ENCODE peak calls at places on chromosomes 16 and 17, in five cellular contexts. S, L, V, Y and P are unnamed samples.

GRCh38 chr17:4893272-4893671 is 6.1 kb upstream of the C17orf107 start:
- DNase-seq in S (no peak), L (no peak), V (no peak), Y (no peak), P (no peak)

GRCh38 chr17:63519972-63520882 is 2.9 kb upstream of the KCNH6 start:
- DNase-seq in S (no peak), L (no peak), V (no peak), Y (peak), P (no peak)

GRCh38 chr16:2477327-2477726 is 2.4 kb downstream of the TBC1D24 start:
- DNase-seq in S (no peak), L (no peak), V (no peak), Y (no peak), P (no peak)

GRCh38 chr16:54270711-54271110 is 15.9 kb downstream of the IRX3 start:
- DNase-seq in S (no peak), L (no peak), V (no peak), Y (no peak), P (no peak)

GRCh38 chr17:10612957-10613744 is 44.0 kb downstream of the MYH3 start:
- DNase-seq in S (no peak), L (no peak), V (no peak), Y (no peak), P (no peak)

GRCh38 chr16:63663155-63663554 is 1458.7 kb downstream of the CDH11 start:
- DNase-seq in S (no peak), L (no peak), V (no peak), Y (no peak), P (no peak)

GRCh38 chr17:18257747-18258355 is 687 bp downstream of the FLII start:
- DNase-seq in S (peak), L (peak), V (no peak), Y (peak), P (peak)

GRCh38 chr17:81325057-81325973 is 30.2 kb upstream of the SLC38A10 start:
- DNase-seq in S (no peak), L (no peak), V (no peak), Y (no peak), P (no peak)

GRCh38 chr16:22813946-22814325 is at the start of gene HS3ST2:
- DNase-seq in S (peak), L (no peak), V (no peak), Y (no peak), P (peak)

GRCh38 chr17:29929006-29929543 is 953 bp downstream of the SSH2 start:
- DNase-seq in S (peak), L (peak), V (no peak), Y (no peak), P (peak)

GRCh38 chr16:11316331-11317015 is 28.8 kb upstream of the RMI2 start:
- DNase-seq in S (no peak), L (no peak), V (no peak), Y (no peak), P (no peak)

GRCh38 chr16:57783116-57783515 is 19.2 kb downstream of the KIFC3 start:
- DNase-seq in S (no peak), L (no peak), V (no peak), Y (no peak), P (no peak)

GRCh38 chr16:74936902-74937560 is 47.9 kb downstream of the WDR59 start:
- DNase-seq in S (peak), L (no peak), V (peak), Y (no peak), P (peak)

GRCh38 chr17:9363440-9364350 is 211.9 kb downstream of the STX8 start:
- DNase-seq in S (peak), L (no peak), V (no peak), Y (no peak), P (no peak)

GRCh38 chr16:648071-648785 is 937 bp upstream of the WDR90 start:
- DNase-seq in S (peak), L (peak), V (no peak), Y (peak), P (peak)

GRCh38 chr16:48013476-48013875 is 142.3 kb downstream of the ABCC12 start:
- DNase-seq in S (peak), L (no peak), V (no peak), Y (no peak), P (no peak)

GRCh38 chr17:37405955-37406634 is 541 bp downstream of the ACACA start:
- DNase-seq in S (peak), L (no peak), V (no peak), Y (no peak), P (no peak)

GRCh38 chr17:41610965-41611640 is 1.5 kb downstream of the KRT16 start:
- DNase-seq in S (no peak), L (no peak), V (no peak), Y (peak), P (no peak)

GRCh38 chr17:10127819-10128375 is 70.5 kb downstream of the GAS7 start:
- DNase-seq in S (peak), L (no peak), V (peak), Y (peak), P (no peak)

GRCh38 chr17:70168044-70168978 is 1.0 kb upstream of the KCNJ2 start:
- DNase-seq in S (peak), L (no peak), V (peak), Y (peak), P (peak)

GRCh38 chr17:81727324-81728031 is 15.4 kb downstream of the SLC25A10 start:
- DNase-seq in S (no peak), L (no peak), V (no peak), Y (peak), P (no peak)

GRCh38 chr16:71851726-71852125 is 6.0 kb downstream of the ATXN1L start:
- DNase-seq in S (no peak), L (no peak), V (no peak), Y (no peak), P (no peak)

GRCh38 chr17:39652635-39653315 is 12.4 kb upstream of the TCAP start:
- DNase-seq in S (no peak), L (no peak), V (no peak), Y (peak), P (no peak)

GRCh38 chr17:58317421-58318064 is 11.1 kb downstream of the TSPOAP1 start:
- DNase-seq in S (peak), L (peak), V (peak), Y (peak), P (peak)

GRCh38 chr16:27515874-27516353 is 33.8 kb downstream of the GTF3C1 start:
- DNase-seq in S (peak), L (no peak), V (no peak), Y (no peak), P (no peak)

GRCh38 chr16:75099738-75100615 is 16.6 kb downstream of the LDHD start:
- DNase-seq in S (peak), L (peak), V (no peak), Y (no peak), P (no peak)

GRCh38 chr17:48641541-48642058 is 15.4 kb upstream of the HOXB9 start:
- DNase-seq in S (no peak), L (no peak), V (no peak), Y (no peak), P (no peak)

GRCh38 chr16:997440-998051 is 16.0 kb downstream of the SOX8 start:
- DNase-seq in S (no peak), L (peak), V (no peak), Y (no peak), P (no peak)

GRCh38 chr17:49364119-49364518 is 2.1 kb upstream of the ZNF652 start:
- DNase-seq in S (no peak), L (no peak), V (no peak), Y (no peak), P (no peak)

GRCh38 chr16:450385-450784 is 24.9 kb downstream of the RAB11FIP3 start:
- DNase-seq in S (no peak), L (no peak), V (no peak), Y (no peak), P (peak)

GRCh38 chr17:80195671-80196529 is 24.2 kb downstream of the SGSH start:
- DNase-seq in S (peak), L (peak), V (no peak), Y (no peak), P (no peak)

GRCh38 chr16:49921791-49922456 is 66.0 kb upstream of the ZNF423 start:
- DNase-seq in S (peak), L (peak), V (no peak), Y (peak), P (peak)